ENCODE peak calls at places on chromosomes 6 and 20, in seven cellular contexts. W is GM13976, K is foreskin fibroblast, Q is fibroblast of lung, S is pancreas, F is mesothelial cell of epicardium, Z is transverse colon. D is an unnamed sample.

GRCh38 chr20:818001-818664 is 15.4 kb upstream of the FAM110A start:
- DNase-seq in W (no peak), K (no peak), Q (no peak), S (no peak), F (no peak), Z (no peak), D (no peak)

GRCh38 chr6:4008324-4009047 is 70.5 kb downstream of the FAM217A start:
- DNase-seq in W (peak; percentile 49), K (peak; percentile 84), Q (peak; percentile 83), S (no peak), F (no peak), Z (no peak), D (peak; percentile 49)

GRCh38 chr6:121592955-121593665 is 157.7 kb downstream of the GJA1 start:
- DNase-seq in W (no peak), K (peak; percentile 23), Q (no peak), S (no peak), F (no peak), Z (no peak), D (no peak)

GRCh38 chr6:144481527-144481926 is 196.4 kb downstream of the UTRN start:
- DNase-seq in W (no peak), K (no peak), Q (no peak), S (no peak), F (no peak), Z (no peak), D (no peak)

GRCh38 chr20:63792866-63793265 is 38.2 kb downstream of the ZBTB46 start:
- DNase-seq in W (no peak), K (no peak), Q (no peak), S (no peak), F (no peak), Z (no peak), D (no peak)

GRCh38 chr6:146358341-146359046 is 185.1 kb upstream of the RAB32 start:
- DNase-seq in W (no peak), K (peak; percentile 26), Q (peak; percentile 75), S (no peak), F (no peak), Z (no peak), D (no peak)

GRCh38 chr6:143248359-143248758 is 187.7 kb downstream of the AIG1 start:
- DNase-seq in W (no peak), K (no peak), Q (no peak), S (no peak), F (no peak), Z (no peak), D (no peak)

GRCh38 chr6:65922049-65922448 is 215.0 kb upstream of the EYS start:
- DNase-seq in W (no peak), K (no peak), Q (no peak), S (no peak), F (no peak), Z (no peak), D (peak; percentile 9)

GRCh38 chr6:29813809-29814208 is 13.8 kb upstream of the HLA-G start:
- DNase-seq in W (no peak), K (peak; percentile 37), Q (no peak), S (no peak), F (no peak), Z (no peak), D (peak; percentile 22)

GRCh38 chr6:139839506-139840156 is 465.2 kb upstream of the CITED2 start:
- DNase-seq in W (no peak), K (peak; percentile 76), Q (no peak), S (no peak), F (no peak), Z (no peak), D (peak; percentile 4)

GRCh38 chr20:19802099-19802491 is 44.0 kb downstream of the RIN2 start:
- DNase-seq in W (no peak), K (no peak), Q (no peak), S (no peak), F (no peak), Z (no peak), D (no peak)

GRCh38 chr20:19807901-19808300 is 49.8 kb downstream of the RIN2 start:
- DNase-seq in W (no peak), K (peak; percentile 34), Q (peak; percentile 25), S (no peak), F (no peak), Z (no peak), D (no peak)

GRCh38 chr20:19799325-19799724 is 41.3 kb downstream of the RIN2 start:
- DNase-seq in W (no peak), K (no peak), Q (no peak), S (no peak), F (no peak), Z (no peak), D (no peak)

GRCh38 chr20:19806806-19807691 is 49.0 kb downstream of the RIN2 start:
- DNase-seq in W (no peak), K (peak; percentile 73), Q (peak; percentile 82), S (peak; percentile 33), F (no peak), Z (no peak), D (no peak)

DNA sequence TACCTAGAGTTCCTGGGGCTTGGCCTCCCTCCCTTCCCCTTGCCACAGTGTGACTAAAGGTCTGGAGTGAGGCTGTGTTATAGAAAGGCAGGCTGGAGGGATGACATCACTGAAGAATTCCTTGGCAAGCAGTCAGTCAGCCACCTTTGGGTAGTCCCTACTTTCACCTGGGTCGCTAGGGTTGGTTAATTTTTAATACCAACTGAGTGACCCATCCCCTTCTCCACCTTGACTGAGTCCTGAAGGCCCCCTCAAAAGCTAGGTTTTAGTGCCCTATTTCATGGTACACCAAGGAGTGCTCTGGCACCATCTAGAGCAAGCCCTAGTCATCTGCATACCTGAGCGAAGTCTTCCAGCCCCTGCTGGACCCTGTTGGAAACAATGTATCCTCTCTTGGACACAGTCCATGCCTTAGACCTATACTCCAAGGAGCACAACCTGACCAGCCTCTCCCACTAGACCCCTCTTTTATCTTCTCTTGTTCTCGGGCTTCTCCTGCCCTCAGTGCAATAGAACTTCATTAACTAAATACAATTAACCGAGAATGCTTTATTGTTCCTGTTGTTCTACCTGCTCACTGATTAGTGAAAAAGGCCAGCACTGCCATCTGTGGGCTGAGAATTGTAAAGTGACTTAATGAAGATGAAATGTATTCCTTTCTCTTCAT is 44.6 kb downstream of the RIN2 start:
- DNase-seq in W (no peak), K (no peak), Q (peak; percentile 56), S (no peak), F (no peak), Z (no peak), D (no peak)
- TF ChIP-seq CTCF in W (no peak), K (no peak), Q (no peak), S (no peak), F (no peak), Z (peak; percentile 41), D (no peak)

DNA sequence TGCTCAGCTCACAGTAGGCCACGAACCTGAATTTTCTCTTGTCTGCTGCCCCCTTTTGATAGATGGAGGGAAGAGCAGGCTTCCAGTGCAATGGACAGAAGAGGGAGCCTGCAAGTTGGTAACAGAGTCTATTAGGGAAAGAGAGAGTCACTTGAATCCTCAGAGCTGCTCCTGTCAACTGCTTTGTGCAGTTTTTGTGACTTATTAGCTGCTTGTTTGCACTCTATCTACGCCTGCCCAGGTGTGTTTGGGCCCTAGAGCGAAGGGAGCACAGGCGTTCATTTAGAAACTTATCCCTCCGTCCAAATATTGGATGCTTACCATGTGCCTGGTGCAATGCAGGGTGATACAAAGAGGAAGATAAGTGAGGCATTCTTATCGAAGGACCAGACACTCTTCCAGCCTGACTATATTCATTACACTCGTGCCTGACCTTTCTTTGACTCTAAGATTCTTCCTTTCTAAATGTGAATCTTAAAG is 11.6 kb upstream of the SLC2A12 start:
- DNase-seq in W (peak; percentile 78), K (peak; percentile 87), Q (peak; percentile 69), S (peak; percentile 28), F (no peak), Z (peak; percentile 71), D (peak; percentile 78)
- TF ChIP-seq CTCF in W (peak; percentile 86), K (peak; percentile 99), Q (peak; percentile 98), S (peak; percentile 77), F (peak; percentile 34), Z (peak; percentile 80), D (peak; percentile 81)

DNA sequence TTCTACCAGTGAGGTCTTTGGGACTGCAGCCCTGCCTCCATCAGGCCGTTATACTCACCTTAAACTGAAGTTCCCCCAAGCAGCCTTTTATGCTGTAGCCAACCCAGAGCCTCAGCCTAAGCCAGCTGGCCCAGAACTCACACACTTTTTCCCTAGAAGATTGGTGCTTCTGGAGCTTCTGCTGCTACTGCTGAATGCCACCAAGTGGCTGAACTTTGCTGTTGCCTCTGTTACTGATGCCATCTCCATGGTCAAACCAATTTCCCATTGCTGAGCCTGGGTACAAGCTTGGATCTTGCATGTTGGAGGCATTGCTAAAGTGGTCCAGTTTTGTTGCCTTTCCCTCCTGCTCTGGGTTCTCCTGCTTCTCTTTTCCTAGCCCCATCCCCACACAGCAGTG is 15.0 kb upstream of the TBX18 start:
- DNase-seq in W (no peak), K (peak; percentile 45), Q (no peak), S (no peak), F (no peak), Z (no peak), D (no peak)
- TF ChIP-seq CTCF in W (no peak), K (peak; percentile 16), Q (no peak), S (no peak), F (no peak), Z (no peak), D (no peak)

DNA sequence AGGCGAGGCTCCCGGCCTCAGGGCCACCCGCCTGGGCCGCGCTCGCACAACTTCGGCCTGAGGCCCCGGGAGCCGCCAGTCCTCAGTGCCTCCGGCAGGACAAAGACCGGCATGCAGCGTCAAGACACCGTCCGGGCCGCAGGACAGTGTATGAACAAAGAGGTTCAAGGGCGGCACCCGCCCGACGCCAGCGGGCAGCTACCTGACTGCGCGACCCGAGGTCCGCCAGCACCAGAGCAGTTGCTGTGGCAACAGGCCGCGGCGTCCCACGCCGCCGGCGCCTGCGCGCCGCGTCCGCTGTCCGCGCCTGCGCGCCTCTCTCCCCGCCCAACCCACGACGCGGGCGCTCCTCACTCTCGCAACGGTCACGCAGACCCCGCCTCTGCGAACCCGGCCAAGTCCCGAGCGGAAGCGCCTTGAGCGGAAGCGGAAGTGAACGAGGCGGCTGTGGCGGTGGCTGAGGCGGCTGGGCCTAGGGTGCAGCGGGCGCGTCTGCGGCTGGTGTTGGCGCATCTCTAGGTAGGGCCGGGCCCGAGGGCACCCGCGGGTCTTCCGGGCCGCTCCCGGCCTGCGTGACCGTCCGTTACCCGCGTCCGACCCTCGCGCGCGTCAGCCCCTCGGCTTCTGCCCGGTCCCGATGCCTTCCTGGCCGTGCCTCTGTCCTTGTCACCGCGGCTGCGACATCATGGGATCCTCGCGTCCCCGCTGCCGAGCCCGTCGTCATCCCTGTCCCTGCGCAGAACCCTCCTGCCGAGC is at the start of gene FAM120B:
- DNase-seq in W (peak; percentile 98), K (peak; percentile 99), Q (peak; percentile 91), S (peak; percentile 98), F (peak; percentile 89), Z (peak; percentile 98), D (peak; percentile 97)
- TF ChIP-seq CTCF in W (no peak), K (no peak), Q (no peak), S (no peak), F (no peak), Z (no peak), D (no peak)

GRCh38 chr20:17650301-17650761 is 31.7 kb downstream of the RRBP1 start:
- DNase-seq in W (no peak), K (no peak), Q (no peak), S (no peak), F (peak; percentile 0), Z (no peak), D (no peak)

GRCh38 chr20:17648306-17648646 is 33.8 kb downstream of the RRBP1 start:
- DNase-seq in W (no peak), K (no peak), Q (no peak), S (no peak), F (no peak), Z (no peak), D (no peak)

GRCh38 chr20:17647391-17648305 is 34.4 kb downstream of the RRBP1 start:
- DNase-seq in W (no peak), K (no peak), Q (no peak), S (no peak), F (no peak), Z (no peak), D (no peak)

GRCh38 chr20:17650816-17651760 is 31.0 kb downstream of the RRBP1 start:
- DNase-seq in W (peak; percentile 19), K (peak; percentile 77), Q (no peak), S (no peak), F (peak; percentile 3), Z (no peak), D (no peak)

GRCh38 chr20:17648782-17649730 is 33.0 kb downstream of the RRBP1 start:
- DNase-seq in W (peak; percentile 71), K (no peak), Q (no peak), S (peak; percentile 73), F (no peak), Z (peak; percentile 69), D (peak; percentile 21)
- TF ChIP-seq CTCF in W (peak; percentile 24), K (peak; percentile 27), Q (peak; percentile 17), S (peak; percentile 26), F (peak; percentile 35), Z (peak; percentile 44), D (no peak)